ENCODE peak calls at places on chromosome 21, in nine cellular contexts. V is Calu3, U is GM10248, F is type B pancreatic cell, B is EH, I is SHP77, A is NCI-H774, S is fibroblast of lung, T is IMR-90. E is an unnamed sample.

GRCh38 chr21:44800103-44800502 is 1.5 kb downstream of the UBE2G2 start:
- DNase-seq in V (no peak), U (no peak), F (no peak), B (peak), I (peak), A (no peak), S (peak), T (peak), E (no peak)

GRCh38 chr21:15964181-15964855 is 234.5 kb downstream of the USP25 start:
- DNase-seq in V (no peak), U (no peak), F (no peak), B (no peak), I (no peak), A (no peak), S (peak), T (no peak), E (no peak)

GRCh38 chr21:42862123-42862475 is 17.2 kb downstream of the WDR4 start:
- DNase-seq in V (no peak), U (no peak), F (no peak), B (no peak), I (no peak), A (no peak), S (no peak), T (no peak), E (no peak)

GRCh38 chr21:44771896-44772525 is 29.6 kb downstream of the UBE2G2 start:
- DNase-seq in V (no peak), U (no peak), F (no peak), B (no peak), I (no peak), A (no peak), S (no peak), T (no peak), E (no peak)

GRCh38 chr21:42102946-42103345 is 31.8 kb downstream of the UMODL1 start:
- DNase-seq in V (no peak), U (no peak), F (no peak), B (no peak), I (no peak), A (no peak), S (no peak), T (no peak), E (no peak)

GRCh38 chr21:38834725-38835124 is 29.0 kb downstream of the ETS2 start:
- DNase-seq in V (no peak), U (no peak), F (no peak), B (no peak), I (no peak), A (peak), S (no peak), T (no peak), E (no peak)

GRCh38 chr21:46122241-46122671 is 24.3 kb downstream of the COL6A2 start:
- DNase-seq in V (no peak), U (no peak), F (peak), B (peak), I (no peak), A (no peak), S (peak), T (peak), E (no peak)

GRCh38 chr21:45802425-45802824 is 158.9 kb downstream of the PCBP3 start:
- DNase-seq in V (no peak), U (no peak), F (peak), B (no peak), I (no peak), A (no peak), S (no peak), T (no peak), E (no peak)

GRCh38 chr21:29376556-29376955 is 77.8 kb downstream of the BACH1 start:
- DNase-seq in V (peak), U (peak), F (no peak), B (peak), I (peak), A (no peak), S (no peak), T (no peak), E (no peak)

GRCh38 chr21:33655591-33656221 is 13.4 kb downstream of the ITSN1 start:
- DNase-seq in V (peak), U (no peak), F (no peak), B (peak), I (no peak), A (no peak), S (peak), T (peak), E (no peak)

GRCh38 chr21:42039470-42039901 is 29.3 kb upstream of the ZBTB21 start:
- DNase-seq in V (no peak), U (no peak), F (no peak), B (peak), I (no peak), A (no peak), S (peak), T (peak), E (no peak)